ENCODE peak calls at places on chromosome 14, in four cellular contexts. One of them, this sample, is unnamed.

GRCh38 chr14:28763914-28764848 is 2.4 kb upstream of the FOXG1 start:
- DNase-seq in endodermal cell: peak
- DNase-seq in mammary epithelial cell: no peak
- DNase-seq in activated naive CD4-positive, alpha-beta T cell treated with Interleukin-2 at 50 U/mL for 16 hours: no peak
- DNase-seq in this sample: no peak

GRCh38 chr14:99055816-99056215 is 216.2 kb downstream of the BCL11B start:
- DNase-seq in endodermal cell: no peak
- DNase-seq in mammary epithelial cell: no peak
- DNase-seq in activated naive CD4-positive, alpha-beta T cell treated with Interleukin-2 at 50 U/mL for 16 hours: peak
- DNase-seq in this sample: no peak

GRCh38 chr14:25953532-25954144 is 644.2 kb downstream of the NOVA1 start:
- DNase-seq in endodermal cell: no peak
- DNase-seq in mammary epithelial cell: no peak
- DNase-seq in activated naive CD4-positive, alpha-beta T cell treated with Interleukin-2 at 50 U/mL for 16 hours: no peak
- DNase-seq in this sample: no peak

GRCh38 chr14:50452979-50453705 is 56.5 kb upstream of the CDKL1 start:
- DNase-seq in endodermal cell: no peak
- DNase-seq in mammary epithelial cell: peak
- DNase-seq in activated naive CD4-positive, alpha-beta T cell treated with Interleukin-2 at 50 U/mL for 16 hours: no peak
- DNase-seq in this sample: no peak

GRCh38 chr14:61153914-61154545 is 127.1 kb downstream of the TMEM30B start:
- DNase-seq in endodermal cell: peak
- DNase-seq in mammary epithelial cell: no peak
- DNase-seq in activated naive CD4-positive, alpha-beta T cell treated with Interleukin-2 at 50 U/mL for 16 hours: no peak
- DNase-seq in this sample: no peak

GRCh38 chr14:92495041-92495440 is 18.5 kb upstream of the RIN3 start:
- DNase-seq in endodermal cell: peak
- DNase-seq in mammary epithelial cell: no peak
- DNase-seq in activated naive CD4-positive, alpha-beta T cell treated with Interleukin-2 at 50 U/mL for 16 hours: no peak
- DNase-seq in this sample: no peak

GRCh38 chr14:23307687-23308644 is 1.3 kb downstream of the BCL2L2 start:
- DNase-seq in endodermal cell: no peak
- DNase-seq in mammary epithelial cell: peak
- DNase-seq in activated naive CD4-positive, alpha-beta T cell treated with Interleukin-2 at 50 U/mL for 16 hours: no peak
- DNase-seq in this sample: no peak

GRCh38 chr14:30132201-30132600 is 204.6 kb upstream of the PRKD1 start:
- DNase-seq in endodermal cell: no peak
- DNase-seq in mammary epithelial cell: no peak
- DNase-seq in activated naive CD4-positive, alpha-beta T cell treated with Interleukin-2 at 50 U/mL for 16 hours: no peak
- DNase-seq in this sample: no peak

GRCh38 chr14:52042371-52043037 is 26.4 kb downstream of the NID2 start:
- DNase-seq in endodermal cell: no peak
- DNase-seq in mammary epithelial cell: no peak
- DNase-seq in activated naive CD4-positive, alpha-beta T cell treated with Interleukin-2 at 50 U/mL for 16 hours: no peak
- DNase-seq in this sample: no peak

GRCh38 chr14:35534884-35535793 is 1.2 kb downstream of the INSM2 start:
- DNase-seq in endodermal cell: peak
- DNase-seq in mammary epithelial cell: peak
- DNase-seq in activated naive CD4-positive, alpha-beta T cell treated with Interleukin-2 at 50 U/mL for 16 hours: peak
- DNase-seq in this sample: peak

GRCh38 chr14:100610511-100611217 is 23.4 kb upstream of the BEGAIN start:
- DNase-seq in endodermal cell: peak
- DNase-seq in mammary epithelial cell: no peak
- DNase-seq in activated naive CD4-positive, alpha-beta T cell treated with Interleukin-2 at 50 U/mL for 16 hours: no peak
- DNase-seq in this sample: no peak

GRCh38 chr14:28879571-28879970 is 113.0 kb downstream of the FOXG1 start:
- DNase-seq in endodermal cell: no peak
- DNase-seq in mammary epithelial cell: no peak
- DNase-seq in activated naive CD4-positive, alpha-beta T cell treated with Interleukin-2 at 50 U/mL for 16 hours: no peak
- DNase-seq in this sample: no peak

GRCh38 chr14:64504897-64505771 is 564 bp downstream of the ZBTB1 start:
- DNase-seq in endodermal cell: peak
- DNase-seq in mammary epithelial cell: peak
- DNase-seq in activated naive CD4-positive, alpha-beta T cell treated with Interleukin-2 at 50 U/mL for 16 hours: peak
- DNase-seq in this sample: peak

GRCh38 chr14:65791551-65791981 is 379.0 kb downstream of the FUT8 start:
- DNase-seq in endodermal cell: peak
- DNase-seq in mammary epithelial cell: peak
- DNase-seq in activated naive CD4-positive, alpha-beta T cell treated with Interleukin-2 at 50 U/mL for 16 hours: no peak
- DNase-seq in this sample: peak

GRCh38 chr14:37622231-37622923 is 26.9 kb downstream of the TTC6 start:
- DNase-seq in endodermal cell: peak
- DNase-seq in mammary epithelial cell: no peak
- DNase-seq in activated naive CD4-positive, alpha-beta T cell treated with Interleukin-2 at 50 U/mL for 16 hours: no peak
- DNase-seq in this sample: no peak

GRCh38 chr14:100538566-100539318 is 48.5 kb downstream of the BEGAIN start:
- DNase-seq in endodermal cell: peak
- DNase-seq in mammary epithelial cell: no peak
- DNase-seq in activated naive CD4-positive, alpha-beta T cell treated with Interleukin-2 at 50 U/mL for 16 hours: no peak
- DNase-seq in this sample: no peak

GRCh38 chr14:34301107-34301734 is 160.8 kb downstream of the SPTSSA start:
- DNase-seq in endodermal cell: peak
- DNase-seq in mammary epithelial cell: peak
- DNase-seq in activated naive CD4-positive, alpha-beta T cell treated with Interleukin-2 at 50 U/mL for 16 hours: no peak
- DNase-seq in this sample: peak

GRCh38 chr14:21486640-21487087 is 9.7 kb downstream of the TOX4 start:
- DNase-seq in endodermal cell: no peak
- DNase-seq in mammary epithelial cell: no peak
- DNase-seq in activated naive CD4-positive, alpha-beta T cell treated with Interleukin-2 at 50 U/mL for 16 hours: no peak
- DNase-seq in this sample: no peak

GRCh38 chr14:73344304-73344703 is 107.0 kb downstream of the PAPLN start:
- DNase-seq in endodermal cell: no peak
- DNase-seq in mammary epithelial cell: no peak
- DNase-seq in activated naive CD4-positive, alpha-beta T cell treated with Interleukin-2 at 50 U/mL for 16 hours: no peak
- DNase-seq in this sample: no peak

GRCh38 chr14:91254456-91254855 is 10.0 kb upstream of the GPR68 start:
- DNase-seq in endodermal cell: no peak
- DNase-seq in mammary epithelial cell: no peak
- DNase-seq in activated naive CD4-positive, alpha-beta T cell treated with Interleukin-2 at 50 U/mL for 16 hours: no peak
- DNase-seq in this sample: no peak

GRCh38 chr14:103476631-103477030 is 46.0 kb downstream of the CKB start:
- DNase-seq in endodermal cell: no peak
- DNase-seq in mammary epithelial cell: no peak
- DNase-seq in activated naive CD4-positive, alpha-beta T cell treated with Interleukin-2 at 50 U/mL for 16 hours: no peak
- DNase-seq in this sample: no peak

GRCh38 chr14:52048641-52049204 is 20.1 kb downstream of the NID2 start:
- DNase-seq in endodermal cell: no peak
- DNase-seq in mammary epithelial cell: no peak
- DNase-seq in activated naive CD4-positive, alpha-beta T cell treated with Interleukin-2 at 50 U/mL for 16 hours: no peak
- DNase-seq in this sample: no peak

GRCh38 chr14:96805906-96806305 is 8.7 kb downstream of the VRK1 start:
- DNase-seq in endodermal cell: no peak
- DNase-seq in mammary epithelial cell: no peak
- DNase-seq in activated naive CD4-positive, alpha-beta T cell treated with Interleukin-2 at 50 U/mL for 16 hours: no peak
- DNase-seq in this sample: no peak

GRCh38 chr14:92540472-92541048 is 27.0 kb downstream of the RIN3 start:
- DNase-seq in endodermal cell: no peak
- DNase-seq in mammary epithelial cell: peak
- DNase-seq in activated naive CD4-positive, alpha-beta T cell treated with Interleukin-2 at 50 U/mL for 16 hours: no peak
- DNase-seq in this sample: no peak

GRCh38 chr14:73870525-73871235 is 16.0 kb upstream of the ZNF410 start:
- DNase-seq in endodermal cell: peak
- DNase-seq in mammary epithelial cell: no peak
- DNase-seq in activated naive CD4-positive, alpha-beta T cell treated with Interleukin-2 at 50 U/mL for 16 hours: no peak
- DNase-seq in this sample: no peak